ENCODE peak calls at places on chromosomes 7 and 10, in ten cellular contexts. One of them, this sample, is unnamed.

GRCh38 chr10:101843032-101843991 is at the start of gene KCNIP2:
- DNase-seq in left ventricle myocardium superior: peak; percentile 74
- DNase-seq in stromal cell of bone marrow: no peak
- DNase-seq in stimulated activated CD4-positive, alpha-beta T cell treated with anti-CD3 and anti-CD28 coated beads, Interleukin-1b, Interleukin-23, amount 100 ng/mL, for 4 hours: peak; percentile 44
- DNase-seq in skeletal muscle cell: no peak
- DNase-seq in ureter: no peak
- DNase-seq in stomach: no peak
- DNase-seq in mesothelial cell of epicardium: no peak
- DNase-seq in GM23338: peak; percentile 92
- DNase-seq in neuronal stem cell: no peak
- DNase-seq in this sample: peak; percentile 78

GRCh38 chr7:5408777-5409176 is 14.9 kb downstream of the TNRC18 start:
- DNase-seq in mesothelial cell of epicardium: no peak
- DNase-seq in ureter: no peak
- DNase-seq in GM23338: no peak
- DNase-seq in left ventricle myocardium superior: no peak
- DNase-seq in neuronal stem cell: no peak
- DNase-seq in stomach: no peak
- DNase-seq in skeletal muscle cell: no peak
- DNase-seq in stimulated activated CD4-positive, alpha-beta T cell treated with anti-CD3 and anti-CD28 coated beads, Interleukin-1b, Interleukin-23, amount 100 ng/mL, for 4 hours: no peak
- DNase-seq in stromal cell of bone marrow: peak; percentile 72
- DNase-seq in this sample: no peak

GRCh38 chr7:28662236-28662635 is 249.9 kb downstream of the CREB5 start:
- DNase-seq in stomach: no peak
- DNase-seq in mesothelial cell of epicardium: no peak
- DNase-seq in ureter: no peak
- DNase-seq in stimulated activated CD4-positive, alpha-beta T cell treated with anti-CD3 and anti-CD28 coated beads, Interleukin-1b, Interleukin-23, amount 100 ng/mL, for 4 hours: no peak
- DNase-seq in stromal cell of bone marrow: no peak
- DNase-seq in left ventricle myocardium superior: no peak
- DNase-seq in skeletal muscle cell: no peak
- DNase-seq in GM23338: no peak
- DNase-seq in neuronal stem cell: no peak
- DNase-seq in this sample: no peak

GRCh38 chr7:106037489-106038176 is 74.5 kb downstream of the SYPL1 start:
- DNase-seq in stomach: no peak
- DNase-seq in skeletal muscle cell: no peak
- DNase-seq in neuronal stem cell: no peak
- DNase-seq in left ventricle myocardium superior: peak; percentile 59
- DNase-seq in ureter: no peak
- DNase-seq in GM23338: no peak
- DNase-seq in stimulated activated CD4-positive, alpha-beta T cell treated with anti-CD3 and anti-CD28 coated beads, Interleukin-1b, Interleukin-23, amount 100 ng/mL, for 4 hours: no peak
- DNase-seq in mesothelial cell of epicardium: no peak
- DNase-seq in stromal cell of bone marrow: no peak
- DNase-seq in this sample: no peak

GRCh38 chr7:129872054-129872453 is 80.7 kb downstream of the UBE2H start:
- DNase-seq in GM23338: no peak
- DNase-seq in left ventricle myocardium superior: no peak
- DNase-seq in stomach: no peak
- DNase-seq in stimulated activated CD4-positive, alpha-beta T cell treated with anti-CD3 and anti-CD28 coated beads, Interleukin-1b, Interleukin-23, amount 100 ng/mL, for 4 hours: no peak
- DNase-seq in mesothelial cell of epicardium: no peak
- DNase-seq in skeletal muscle cell: no peak
- DNase-seq in ureter: no peak
- DNase-seq in neuronal stem cell: no peak
- DNase-seq in stromal cell of bone marrow: no peak
- DNase-seq in this sample: no peak

GRCh38 chr10:132836832-132837540 is 51.0 kb upstream of the NKX6-2 start:
- DNase-seq in stromal cell of bone marrow: peak; percentile 4
- DNase-seq in stimulated activated CD4-positive, alpha-beta T cell treated with anti-CD3 and anti-CD28 coated beads, Interleukin-1b, Interleukin-23, amount 100 ng/mL, for 4 hours: peak; percentile 49
- DNase-seq in neuronal stem cell: peak; percentile 57
- DNase-seq in stomach: peak; percentile 50
- DNase-seq in left ventricle myocardium superior: peak; percentile 50
- DNase-seq in ureter: no peak
- DNase-seq in skeletal muscle cell: no peak
- DNase-seq in mesothelial cell of epicardium: peak; percentile 55
- DNase-seq in GM23338: peak; percentile 73
- DNase-seq in this sample: peak; percentile 67

GRCh38 chr10:4347397-4347796 is 478.6 kb upstream of the AKR1E2 start:
- DNase-seq in left ventricle myocardium superior: no peak
- DNase-seq in skeletal muscle cell: no peak
- DNase-seq in ureter: no peak
- DNase-seq in stromal cell of bone marrow: no peak
- DNase-seq in stimulated activated CD4-positive, alpha-beta T cell treated with anti-CD3 and anti-CD28 coated beads, Interleukin-1b, Interleukin-23, amount 100 ng/mL, for 4 hours: no peak
- DNase-seq in stomach: no peak
- DNase-seq in mesothelial cell of epicardium: no peak
- DNase-seq in neuronal stem cell: no peak
- DNase-seq in GM23338: no peak
- DNase-seq in this sample: no peak

GRCh38 chr10:128125416-128125943 is 743 bp downstream of the MKI67 start:
- DNase-seq in left ventricle myocardium superior: no peak
- DNase-seq in stomach: no peak
- DNase-seq in mesothelial cell of epicardium: no peak
- DNase-seq in stromal cell of bone marrow: no peak
- DNase-seq in stimulated activated CD4-positive, alpha-beta T cell treated with anti-CD3 and anti-CD28 coated beads, Interleukin-1b, Interleukin-23, amount 100 ng/mL, for 4 hours: no peak
- DNase-seq in ureter: no peak
- DNase-seq in skeletal muscle cell: no peak
- DNase-seq in GM23338: no peak
- DNase-seq in neuronal stem cell: no peak
- DNase-seq in this sample: peak; percentile 39

GRCh38 chr7:99109108-99110051 is 34.5 kb downstream of the SMURF1 start:
- DNase-seq in mesothelial cell of epicardium: no peak
- DNase-seq in neuronal stem cell: no peak
- DNase-seq in stomach: no peak
- DNase-seq in skeletal muscle cell: no peak
- DNase-seq in GM23338: no peak
- DNase-seq in stimulated activated CD4-positive, alpha-beta T cell treated with anti-CD3 and anti-CD28 coated beads, Interleukin-1b, Interleukin-23, amount 100 ng/mL, for 4 hours: no peak
- DNase-seq in ureter: no peak
- DNase-seq in left ventricle myocardium superior: peak; percentile 66
- DNase-seq in stromal cell of bone marrow: no peak
- DNase-seq in this sample: no peak

GRCh38 chr10:91798736-91799579 is 732 bp downstream of the TNKS2 start:
- DNase-seq in stomach: peak; percentile 42
- DNase-seq in GM23338: peak; percentile 67
- DNase-seq in neuronal stem cell: no peak
- DNase-seq in ureter: peak; percentile 49
- DNase-seq in left ventricle myocardium superior: no peak
- DNase-seq in skeletal muscle cell: no peak
- DNase-seq in mesothelial cell of epicardium: no peak
- DNase-seq in stimulated activated CD4-positive, alpha-beta T cell treated with anti-CD3 and anti-CD28 coated beads, Interleukin-1b, Interleukin-23, amount 100 ng/mL, for 4 hours: no peak
- DNase-seq in stromal cell of bone marrow: peak; percentile 27
- DNase-seq in this sample: peak; percentile 71

GRCh38 chr10:13272164-13272571 is 27.7 kb downstream of the PHYH start:
- DNase-seq in ureter: peak; percentile 53
- DNase-seq in stomach: no peak
- DNase-seq in GM23338: peak; percentile 48
- DNase-seq in skeletal muscle cell: peak; percentile 31
- DNase-seq in left ventricle myocardium superior: peak; percentile 66
- DNase-seq in stromal cell of bone marrow: peak; percentile 12
- DNase-seq in neuronal stem cell: no peak
- DNase-seq in stimulated activated CD4-positive, alpha-beta T cell treated with anti-CD3 and anti-CD28 coated beads, Interleukin-1b, Interleukin-23, amount 100 ng/mL, for 4 hours: no peak
- DNase-seq in mesothelial cell of epicardium: no peak
- DNase-seq in this sample: peak; percentile 83

GRCh38 chr10:68938884-68939283 is 17.1 kb upstream of the DDX21 start:
- DNase-seq in stimulated activated CD4-positive, alpha-beta T cell treated with anti-CD3 and anti-CD28 coated beads, Interleukin-1b, Interleukin-23, amount 100 ng/mL, for 4 hours: no peak
- DNase-seq in left ventricle myocardium superior: no peak
- DNase-seq in neuronal stem cell: no peak
- DNase-seq in mesothelial cell of epicardium: no peak
- DNase-seq in GM23338: no peak
- DNase-seq in skeletal muscle cell: no peak
- DNase-seq in stomach: no peak
- DNase-seq in ureter: no peak
- DNase-seq in stromal cell of bone marrow: no peak
- DNase-seq in this sample: no peak

GRCh38 chr7:107463139-107464078 is 6.4 kb upstream of the GPR22 start:
- DNase-seq in ureter: peak; percentile 61
- DNase-seq in stomach: peak; percentile 58
- DNase-seq in neuronal stem cell: peak; percentile 31
- DNase-seq in mesothelial cell of epicardium: no peak
- DNase-seq in GM23338: peak; percentile 78
- DNase-seq in stimulated activated CD4-positive, alpha-beta T cell treated with anti-CD3 and anti-CD28 coated beads, Interleukin-1b, Interleukin-23, amount 100 ng/mL, for 4 hours: peak; percentile 15
- DNase-seq in stromal cell of bone marrow: peak; percentile 65
- DNase-seq in left ventricle myocardium superior: peak; percentile 58
- DNase-seq in skeletal muscle cell: peak; percentile 36
- DNase-seq in this sample: peak; percentile 72

GRCh38 chr10:71933651-71934050 is 30.5 kb upstream of the CHST3 start:
- DNase-seq in neuronal stem cell: no peak
- DNase-seq in stromal cell of bone marrow: no peak
- DNase-seq in GM23338: no peak
- DNase-seq in left ventricle myocardium superior: no peak
- DNase-seq in stimulated activated CD4-positive, alpha-beta T cell treated with anti-CD3 and anti-CD28 coated beads, Interleukin-1b, Interleukin-23, amount 100 ng/mL, for 4 hours: peak; percentile 26
- DNase-seq in stomach: no peak
- DNase-seq in skeletal muscle cell: no peak
- DNase-seq in ureter: no peak
- DNase-seq in mesothelial cell of epicardium: no peak
- DNase-seq in this sample: no peak

GRCh38 chr7:25862254-25862992 is 289.6 kb upstream of the NFE2L3 start:
- DNase-seq in mesothelial cell of epicardium: peak; percentile 99
- DNase-seq in skeletal muscle cell: peak; percentile 100
- DNase-seq in stromal cell of bone marrow: peak; percentile 100
- DNase-seq in stomach: peak; percentile 71
- DNase-seq in ureter: peak; percentile 96
- DNase-seq in GM23338: peak; percentile 100
- DNase-seq in stimulated activated CD4-positive, alpha-beta T cell treated with anti-CD3 and anti-CD28 coated beads, Interleukin-1b, Interleukin-23, amount 100 ng/mL, for 4 hours: peak; percentile 60
- DNase-seq in neuronal stem cell: peak; percentile 100
- DNase-seq in left ventricle myocardium superior: peak; percentile 86
- DNase-seq in this sample: peak; percentile 100

GRCh38 chr7:3197567-3198212 is 103.4 kb upstream of the SDK1 start:
- DNase-seq in neuronal stem cell: no peak
- DNase-seq in stimulated activated CD4-positive, alpha-beta T cell treated with anti-CD3 and anti-CD28 coated beads, Interleukin-1b, Interleukin-23, amount 100 ng/mL, for 4 hours: no peak
- DNase-seq in mesothelial cell of epicardium: no peak
- DNase-seq in left ventricle myocardium superior: no peak
- DNase-seq in stomach: no peak
- DNase-seq in ureter: no peak
- DNase-seq in skeletal muscle cell: no peak
- DNase-seq in stromal cell of bone marrow: no peak
- DNase-seq in GM23338: no peak
- DNase-seq in this sample: peak; percentile 52

This sample was measured in left kidney.